ENCODE peak calls at places on chromosomes 2 and 18, in seven cellular contexts. One of them, this sample, is unnamed.

GRCh38 chr2:44170337-44170736 is 1.7 kb downstream of the PPM1B start:
- DNase-seq in foreskin fibroblast: peak; percentile 47
- DNase-seq in left ventricle myocardium inferior: no peak
- DNase-seq in AG04450: no peak
- DNase-seq in A549: no peak
- DNase-seq in stomach: no peak
- DNase-seq in Calu3: no peak
- DNase-seq in this sample: no peak

GRCh38 chr18:79019876-79020275 is 40.3 kb downstream of the SALL3 start:
- DNase-seq in foreskin fibroblast: no peak
- DNase-seq in left ventricle myocardium inferior: no peak
- DNase-seq in AG04450: no peak
- DNase-seq in A549: no peak
- DNase-seq in stomach: no peak
- DNase-seq in Calu3: no peak
- DNase-seq in this sample: no peak

GRCh38 chr2:109612991-109613921 is 510 bp downstream of the SEPTIN10 start:
- DNase-seq in foreskin fibroblast: peak; percentile 70
- DNase-seq in left ventricle myocardium inferior: peak; percentile 74
- DNase-seq in AG04450: no peak
- DNase-seq in A549: no peak
- DNase-seq in stomach: peak; percentile 39
- DNase-seq in Calu3: no peak
- DNase-seq in this sample: no peak

GRCh38 chr2:101613073-101613704 is 84.3 kb upstream of the MAP4K4 start:
- DNase-seq in foreskin fibroblast: no peak
- DNase-seq in left ventricle myocardium inferior: no peak
- DNase-seq in AG04450: no peak
- DNase-seq in A549: no peak
- DNase-seq in stomach: no peak
- DNase-seq in Calu3: no peak
- DNase-seq in this sample: no peak

GRCh38 chr18:45103319-45104070 is 422.8 kb downstream of the SETBP1 start:
- DNase-seq in foreskin fibroblast: no peak
- DNase-seq in left ventricle myocardium inferior: no peak
- DNase-seq in AG04450: no peak
- DNase-seq in A549: no peak
- DNase-seq in stomach: no peak
- DNase-seq in Calu3: no peak
- DNase-seq in this sample: no peak

GRCh38 chr2:72920317-72921087 is 3.2 kb downstream of the EMX1 start:
- DNase-seq in foreskin fibroblast: peak; percentile 54
- DNase-seq in left ventricle myocardium inferior: no peak
- DNase-seq in AG04450: no peak
- DNase-seq in A549: no peak
- DNase-seq in stomach: peak; percentile 20
- DNase-seq in Calu3: no peak
- DNase-seq in this sample: no peak

GRCh38 chr2:240435955-240436625 is 627 bp downstream of the GPC1 start:
- DNase-seq in foreskin fibroblast: peak; percentile 61
- DNase-seq in left ventricle myocardium inferior: no peak
- DNase-seq in AG04450: no peak
- DNase-seq in A549: no peak
- DNase-seq in stomach: no peak
- DNase-seq in Calu3: no peak
- DNase-seq in this sample: peak; percentile 42

GRCh38 chr18:79580481-79581171 is 99.0 kb upstream of the CTDP1 start:
- DNase-seq in foreskin fibroblast: no peak
- DNase-seq in left ventricle myocardium inferior: no peak
- DNase-seq in AG04450: no peak
- DNase-seq in A549: no peak
- DNase-seq in stomach: no peak
- DNase-seq in Calu3: no peak
- DNase-seq in this sample: no peak

GRCh38 chr2:99504844-99505584 is 15.2 kb upstream of the REV1 start:
- DNase-seq in foreskin fibroblast: no peak
- DNase-seq in left ventricle myocardium inferior: no peak
- DNase-seq in AG04450: no peak
- DNase-seq in A549: no peak
- DNase-seq in stomach: no peak
- DNase-seq in Calu3: no peak
- DNase-seq in this sample: no peak

GRCh38 chr18:73365018-73365417 is 497.2 kb upstream of the NETO1 start:
- DNase-seq in foreskin fibroblast: peak; percentile 82
- DNase-seq in left ventricle myocardium inferior: no peak
- DNase-seq in AG04450: peak; percentile 74
- DNase-seq in A549: no peak
- DNase-seq in stomach: no peak
- DNase-seq in Calu3: no peak
- DNase-seq in this sample: no peak

GRCh38 chr18:7577706-7578105 is 10.6 kb downstream of the PTPRM start:
- DNase-seq in foreskin fibroblast: peak; percentile 77
- DNase-seq in left ventricle myocardium inferior: no peak
- DNase-seq in AG04450: no peak
- DNase-seq in A549: no peak
- DNase-seq in stomach: no peak
- DNase-seq in Calu3: no peak
- DNase-seq in this sample: no peak

GRCh38 chr2:133780099-133780996 is 212.1 kb upstream of the NCKAP5 start:
- DNase-seq in foreskin fibroblast: peak; percentile 88
- DNase-seq in left ventricle myocardium inferior: no peak
- DNase-seq in AG04450: peak; percentile 60
- DNase-seq in A549: peak; percentile 28
- DNase-seq in stomach: peak; percentile 60
- DNase-seq in Calu3: peak; percentile 76
- DNase-seq in this sample: no peak

GRCh38 chr2:70099270-70099669 is 12.0 kb downstream of the PCBP1 start:
- DNase-seq in foreskin fibroblast: no peak
- DNase-seq in left ventricle myocardium inferior: no peak
- DNase-seq in AG04450: no peak
- DNase-seq in A549: no peak
- DNase-seq in stomach: no peak
- DNase-seq in Calu3: no peak
- DNase-seq in this sample: no peak

GRCh38 chr2:33526132-33526531 is 49.7 kb downstream of the RASGRP3 start:
- DNase-seq in foreskin fibroblast: peak; percentile 62
- DNase-seq in left ventricle myocardium inferior: no peak
- DNase-seq in AG04450: no peak
- DNase-seq in A549: no peak
- DNase-seq in stomach: no peak
- DNase-seq in Calu3: no peak
- DNase-seq in this sample: no peak

GRCh38 chr2:38376346-38376682 is 759 bp downstream of the ATL2 start:
- DNase-seq in foreskin fibroblast: peak; percentile 73
- DNase-seq in left ventricle myocardium inferior: no peak
- DNase-seq in AG04450: no peak
- DNase-seq in A549: peak; percentile 94
- DNase-seq in stomach: peak; percentile 49
- DNase-seq in Calu3: no peak
- DNase-seq in this sample: no peak

GRCh38 chr2:82314836-82315472 is 2010.4 kb upstream of the LRRTM1 start:
- DNase-seq in foreskin fibroblast: no peak
- DNase-seq in left ventricle myocardium inferior: no peak
- DNase-seq in AG04450: no peak
- DNase-seq in A549: no peak
- DNase-seq in stomach: no peak
- DNase-seq in Calu3: no peak
- DNase-seq in this sample: no peak

GRCh38 chr2:238602223-238602945 is 175.7 kb downstream of the ASB1 start:
- DNase-seq in foreskin fibroblast: peak; percentile 39
- DNase-seq in left ventricle myocardium inferior: no peak
- DNase-seq in AG04450: no peak
- DNase-seq in A549: no peak
- DNase-seq in stomach: no peak
- DNase-seq in Calu3: no peak
- DNase-seq in this sample: no peak

GRCh38 chr2:36287363-36288275 is 68.0 kb upstream of the CRIM1 start:
- DNase-seq in foreskin fibroblast: peak; percentile 44
- DNase-seq in left ventricle myocardium inferior: no peak
- DNase-seq in AG04450: peak; percentile 15
- DNase-seq in A549: no peak
- DNase-seq in stomach: no peak
- DNase-seq in Calu3: no peak
- DNase-seq in this sample: no peak

GRCh38 chr2:127057371-127058245 is 49.3 kb downstream of the BIN1 start:
- DNase-seq in foreskin fibroblast: no peak
- DNase-seq in left ventricle myocardium inferior: no peak
- DNase-seq in AG04450: no peak
- DNase-seq in A549: no peak
- DNase-seq in stomach: no peak
- DNase-seq in Calu3: no peak
- DNase-seq in this sample: no peak

GRCh38 chr18:3771121-3771971 is 321.4 kb downstream of the TGIF1 start:
- DNase-seq in foreskin fibroblast: peak; percentile 93
- DNase-seq in left ventricle myocardium inferior: peak; percentile 86
- DNase-seq in AG04450: peak; percentile 88
- DNase-seq in A549: peak; percentile 73
- DNase-seq in stomach: peak; percentile 90
- DNase-seq in Calu3: peak; percentile 96
- DNase-seq in this sample: peak; percentile 79

GRCh38 chr2:206354129-206354528 is 79.7 kb downstream of the ZDBF2 start:
- DNase-seq in foreskin fibroblast: no peak
- DNase-seq in left ventricle myocardium inferior: no peak
- DNase-seq in AG04450: no peak
- DNase-seq in A549: no peak
- DNase-seq in stomach: no peak
- DNase-seq in Calu3: no peak
- DNase-seq in this sample: no peak

GRCh38 chr18:31992836-31993575 is 25.6 kb upstream of the RNF125 start:
- DNase-seq in foreskin fibroblast: no peak
- DNase-seq in left ventricle myocardium inferior: no peak
- DNase-seq in AG04450: no peak
- DNase-seq in A549: no peak
- DNase-seq in stomach: no peak
- DNase-seq in Calu3: no peak
- DNase-seq in this sample: no peak

GRCh38 chr2:68505603-68506159 is 38.3 kb downstream of the APLF start:
- DNase-seq in foreskin fibroblast: no peak
- DNase-seq in left ventricle myocardium inferior: no peak
- DNase-seq in AG04450: no peak
- DNase-seq in A549: no peak
- DNase-seq in stomach: no peak
- DNase-seq in Calu3: no peak
- DNase-seq in this sample: no peak

GRCh38 chr2:68500649-68501048 is 33.3 kb downstream of the APLF start:
- DNase-seq in foreskin fibroblast: no peak
- DNase-seq in left ventricle myocardium inferior: no peak
- DNase-seq in AG04450: no peak
- DNase-seq in A549: no peak
- DNase-seq in stomach: no peak
- DNase-seq in Calu3: no peak
- DNase-seq in this sample: no peak

GRCh38 chr2:68506170-68506569 is 38.8 kb downstream of the APLF start:
- DNase-seq in foreskin fibroblast: no peak
- DNase-seq in left ventricle myocardium inferior: no peak
- DNase-seq in AG04450: no peak
- DNase-seq in A549: no peak
- DNase-seq in stomach: no peak
- DNase-seq in Calu3: no peak
- DNase-seq in this sample: no peak
- TF ChIP-seq CTCF in foreskin fibroblast: no peak
- TF ChIP-seq CTCF in left ventricle myocardium inferior: no peak
- TF ChIP-seq CTCF in AG04450: no peak
- TF ChIP-seq CTCF in A549: no peak
- TF ChIP-seq CTCF in stomach: no peak
- TF ChIP-seq CTCF in Calu3: no peak
- TF ChIP-seq CTCF in this sample: no peak

GRCh38 chr2:3805120-3805519 is 101.7 kb downstream of the DCDC2C start:
- DNase-seq in foreskin fibroblast: no peak
- DNase-seq in left ventricle myocardium inferior: no peak
- DNase-seq in AG04450: no peak
- DNase-seq in A549: peak; percentile 64
- DNase-seq in stomach: no peak
- DNase-seq in Calu3: peak; percentile 67
- DNase-seq in this sample: no peak
- TF ChIP-seq CTCF in foreskin fibroblast: peak; percentile 3
- TF ChIP-seq CTCF in left ventricle myocardium inferior: peak; percentile 54
- TF ChIP-seq CTCF in AG04450: peak; percentile 38
- TF ChIP-seq CTCF in A549: peak; percentile 55
- TF ChIP-seq CTCF in stomach: no peak
- TF ChIP-seq CTCF in Calu3: no peak
- TF ChIP-seq CTCF in this sample: no peak

GRCh38 chr2:68362069-68362468 is 3.0 kb upstream of the PLEK start:
- DNase-seq in foreskin fibroblast: peak; percentile 73
- DNase-seq in left ventricle myocardium inferior: peak; percentile 77
- DNase-seq in AG04450: no peak
- DNase-seq in A549: peak; percentile 65
- DNase-seq in stomach: peak; percentile 78
- DNase-seq in Calu3: peak; percentile 72
- DNase-seq in this sample: peak; percentile 84

GRCh38 chr2:68352651-68353386 is 12.3 kb upstream of the PLEK start:
- DNase-seq in foreskin fibroblast: no peak
- DNase-seq in left ventricle myocardium inferior: no peak
- DNase-seq in AG04450: no peak
- DNase-seq in A549: no peak
- DNase-seq in stomach: no peak
- DNase-seq in Calu3: no peak
- DNase-seq in this sample: no peak

GRCh38 chr2:68356599-68357239 is 8.4 kb upstream of the PLEK start:
- DNase-seq in foreskin fibroblast: no peak
- DNase-seq in left ventricle myocardium inferior: no peak
- DNase-seq in AG04450: no peak
- DNase-seq in A549: no peak
- DNase-seq in stomach: no peak
- DNase-seq in Calu3: no peak
- DNase-seq in this sample: no peak

GRCh38 chr2:68359889-68360288 is 5.2 kb upstream of the PLEK start:
- DNase-seq in foreskin fibroblast: no peak
- DNase-seq in left ventricle myocardium inferior: no peak
- DNase-seq in AG04450: no peak
- DNase-seq in A549: no peak
- DNase-seq in stomach: no peak
- DNase-seq in Calu3: no peak
- DNase-seq in this sample: no peak

GRCh38 chr2:68357608-68358337 is 7.3 kb upstream of the PLEK start:
- DNase-seq in foreskin fibroblast: peak; percentile 77
- DNase-seq in left ventricle myocardium inferior: peak; percentile 31
- DNase-seq in AG04450: peak; percentile 18
- DNase-seq in A549: peak; percentile 22
- DNase-seq in stomach: no peak
- DNase-seq in Calu3: peak; percentile 35
- DNase-seq in this sample: no peak
- TF ChIP-seq CTCF in foreskin fibroblast: peak; percentile 79
- TF ChIP-seq CTCF in left ventricle myocardium inferior: peak; percentile 64
- TF ChIP-seq CTCF in AG04450: peak; percentile 75
- TF ChIP-seq CTCF in A549: peak; percentile 20
- TF ChIP-seq CTCF in stomach: peak; percentile 8
- TF ChIP-seq CTCF in Calu3: no peak
- TF ChIP-seq CTCF in this sample: no peak

GRCh38 chr2:20478961-20479360 is 32.1 kb downstream of the RHOB start:
- DNase-seq in foreskin fibroblast: no peak
- DNase-seq in left ventricle myocardium inferior: no peak
- DNase-seq in AG04450: no peak
- DNase-seq in A549: no peak
- DNase-seq in stomach: no peak
- DNase-seq in Calu3: no peak
- DNase-seq in this sample: no peak
- TF ChIP-seq CTCF in foreskin fibroblast: no peak
- TF ChIP-seq CTCF in left ventricle myocardium inferior: no peak
- TF ChIP-seq CTCF in AG04450: no peak
- TF ChIP-seq CTCF in A549: no peak
- TF ChIP-seq CTCF in stomach: no peak
- TF ChIP-seq CTCF in Calu3: no peak
- TF ChIP-seq CTCF in this sample: no peak

This sample was measured in CD14-positive monocyte.